ENCODE peak calls at places on chromosomes 5 and 9, in six cellular contexts. One of them, this sample, is unnamed.

GRCh38 chr9:107239474-107239873 is 43.6 kb upstream of the RAD23B start:
- ATAC-seq in T-helper 17 cell: no peak
- ATAC-seq in left colon: peak
- ATAC-seq in naive thymus-derived CD4-positive, alpha-beta T cell: no peak
- ATAC-seq in effector memory CD8-positive, alpha-beta T cell: peak
- ATAC-seq in left cardiac atrium: peak
- ATAC-seq in this sample: peak

GRCh38 chr9:111449705-111450104 is 34.5 kb downstream of the ECPAS start:
- ATAC-seq in T-helper 17 cell: no peak
- ATAC-seq in left colon: no peak
- ATAC-seq in naive thymus-derived CD4-positive, alpha-beta T cell: no peak
- ATAC-seq in effector memory CD8-positive, alpha-beta T cell: no peak
- ATAC-seq in left cardiac atrium: no peak
- ATAC-seq in this sample: no peak

GRCh38 chr9:75010570-75010969 is 17.5 kb downstream of the CARNMT1 start:
- ATAC-seq in T-helper 17 cell: peak
- ATAC-seq in left colon: no peak
- ATAC-seq in naive thymus-derived CD4-positive, alpha-beta T cell: no peak
- ATAC-seq in effector memory CD8-positive, alpha-beta T cell: peak
- ATAC-seq in left cardiac atrium: no peak
- ATAC-seq in this sample: no peak

GRCh38 chr9:129990269-129991005 is 52.6 kb downstream of the FNBP1 start:
- ATAC-seq in T-helper 17 cell: peak
- ATAC-seq in left colon: no peak
- ATAC-seq in naive thymus-derived CD4-positive, alpha-beta T cell: peak
- ATAC-seq in effector memory CD8-positive, alpha-beta T cell: peak
- ATAC-seq in left cardiac atrium: no peak
- ATAC-seq in this sample: peak

GRCh38 chr5:87717761-87718160 is 305.0 kb upstream of the CCNH start:
- ATAC-seq in T-helper 17 cell: no peak
- ATAC-seq in left colon: no peak
- ATAC-seq in naive thymus-derived CD4-positive, alpha-beta T cell: no peak
- ATAC-seq in effector memory CD8-positive, alpha-beta T cell: no peak
- ATAC-seq in left cardiac atrium: no peak
- ATAC-seq in this sample: no peak

GRCh38 chr9:127550751-127551150 is 61.3 kb upstream of the STXBP1 start:
- ATAC-seq in T-helper 17 cell: no peak
- ATAC-seq in left colon: no peak
- ATAC-seq in naive thymus-derived CD4-positive, alpha-beta T cell: no peak
- ATAC-seq in effector memory CD8-positive, alpha-beta T cell: no peak
- ATAC-seq in left cardiac atrium: no peak
- ATAC-seq in this sample: no peak

GRCh38 chr9:134233022-134233421 is 68.7 kb upstream of the RNU6ATAC start:
- ATAC-seq in T-helper 17 cell: no peak
- ATAC-seq in left colon: no peak
- ATAC-seq in naive thymus-derived CD4-positive, alpha-beta T cell: no peak
- ATAC-seq in effector memory CD8-positive, alpha-beta T cell: no peak
- ATAC-seq in left cardiac atrium: peak
- ATAC-seq in this sample: no peak

GRCh38 chr9:92147854-92148184 is 32.6 kb upstream of the SPTLC1 start:
- ATAC-seq in T-helper 17 cell: no peak
- ATAC-seq in left colon: no peak
- ATAC-seq in naive thymus-derived CD4-positive, alpha-beta T cell: no peak
- ATAC-seq in effector memory CD8-positive, alpha-beta T cell: no peak
- ATAC-seq in left cardiac atrium: peak
- ATAC-seq in this sample: no peak

GRCh38 chr5:67817652-67818051 is 397.9 kb upstream of the PIK3R1 start:
- ATAC-seq in T-helper 17 cell: no peak
- ATAC-seq in left colon: peak
- ATAC-seq in naive thymus-derived CD4-positive, alpha-beta T cell: no peak
- ATAC-seq in effector memory CD8-positive, alpha-beta T cell: no peak
- ATAC-seq in left cardiac atrium: no peak
- ATAC-seq in this sample: no peak

GRCh38 chr9:119273325-119273904 is 95.8 kb downstream of the BRINP1 start:
- ATAC-seq in T-helper 17 cell: no peak
- ATAC-seq in left colon: no peak
- ATAC-seq in naive thymus-derived CD4-positive, alpha-beta T cell: no peak
- ATAC-seq in effector memory CD8-positive, alpha-beta T cell: no peak
- ATAC-seq in left cardiac atrium: no peak
- ATAC-seq in this sample: peak

GRCh38 chr9:136403538-136403914 is 3.6 kb upstream of the SNAPC4 start:
- ATAC-seq in T-helper 17 cell: peak
- ATAC-seq in left colon: no peak
- ATAC-seq in naive thymus-derived CD4-positive, alpha-beta T cell: peak
- ATAC-seq in effector memory CD8-positive, alpha-beta T cell: peak
- ATAC-seq in left cardiac atrium: no peak
- ATAC-seq in this sample: peak

GRCh38 chr9:115157245-115157674 is 39.3 kb upstream of the TNC start:
- ATAC-seq in T-helper 17 cell: no peak
- ATAC-seq in left colon: no peak
- ATAC-seq in naive thymus-derived CD4-positive, alpha-beta T cell: no peak
- ATAC-seq in effector memory CD8-positive, alpha-beta T cell: no peak
- ATAC-seq in left cardiac atrium: peak
- ATAC-seq in this sample: peak

GRCh38 chr9:88503845-88504764 is 30.9 kb upstream of the NXNL2 start:
- ATAC-seq in T-helper 17 cell: no peak
- ATAC-seq in left colon: no peak
- ATAC-seq in naive thymus-derived CD4-positive, alpha-beta T cell: peak
- ATAC-seq in effector memory CD8-positive, alpha-beta T cell: no peak
- ATAC-seq in left cardiac atrium: no peak
- ATAC-seq in this sample: no peak

GRCh38 chr9:128296340-128297220 is 20.5 kb downstream of the SWI5 start:
- ATAC-seq in T-helper 17 cell: no peak
- ATAC-seq in left colon: peak
- ATAC-seq in naive thymus-derived CD4-positive, alpha-beta T cell: no peak
- ATAC-seq in effector memory CD8-positive, alpha-beta T cell: no peak
- ATAC-seq in left cardiac atrium: no peak
- ATAC-seq in this sample: no peak

This sample was measured in esophagus mucosa.